ENCODE peak calls at places on chromosomes 7 and 10, in eight cellular contexts. C is colonic mucosa; K is effector memory CD8-positive, alpha-beta T cell; M is SK-MEL-5; I is glutamatergic neuron; R is stomach; G is dermis microvascular lymphatic vessel endothelial cell; P is astrocyte. N is an unnamed sample.

GRCh38 chr7:159038066-159038465 is 106.6 kb downstream of the VIPR2 start:
- DNase-seq in C (no peak), K (no peak), M (no peak), I (peak), R (no peak), G (no peak), P (no peak), N (peak)

GRCh38 chr7:97480700-97481410 is 251.0 kb upstream of the TAC1 start:
- DNase-seq in C (no peak), K (no peak), M (peak), I (peak), R (no peak), G (no peak), P (no peak), N (no peak)

GRCh38 chr10:69311309-69311708 is 33.0 kb downstream of the HK1 start:
- DNase-seq in C (no peak), K (no peak), M (no peak), I (no peak), R (no peak), G (no peak), P (no peak), N (no peak)

GRCh38 chr7:155785536-155785935 is 26.7 kb downstream of the SHH start:
- DNase-seq in C (no peak), K (no peak), M (peak), I (no peak), R (no peak), G (peak), P (peak), N (peak)

GRCh38 chr7:93515144-93515543 is 59.4 kb downstream of the CALCR start:
- DNase-seq in C (no peak), K (no peak), M (peak), I (no peak), R (no peak), G (no peak), P (peak), N (no peak)

GRCh38 chr7:142385528-142386340 is 127.9 kb upstream of the PRSS58 start:
- DNase-seq in C (peak), K (no peak), M (peak), I (peak), R (no peak), G (peak), P (peak), N (no peak)

GRCh38 chr7:35386816-35387429 is 133.0 kb upstream of the TBX20 start:
- DNase-seq in C (no peak), K (no peak), M (no peak), I (no peak), R (no peak), G (no peak), P (no peak), N (no peak)

GRCh38 chr7:44368885-44369284 is 43.5 kb upstream of the CAMK2B start:
- DNase-seq in C (no peak), K (no peak), M (no peak), I (no peak), R (no peak), G (no peak), P (no peak), N (no peak)

GRCh38 chr10:43256531-43257209 is 10.2 kb downstream of the RASGEF1A start:
- DNase-seq in C (no peak), K (no peak), M (no peak), I (no peak), R (no peak), G (no peak), P (no peak), N (no peak)

GRCh38 chr7:44184221-44184873 is 4.9 kb downstream of the GCK start:
- DNase-seq in C (no peak), K (no peak), M (no peak), I (no peak), R (no peak), G (no peak), P (peak), N (no peak)

GRCh38 chr10:48792687-48793096 is 108.0 kb downstream of the WDFY4 start:
- DNase-seq in C (no peak), K (no peak), M (no peak), I (no peak), R (no peak), G (no peak), P (peak), N (no peak)

GRCh38 chr10:7763929-7764328 is 23.9 kb downstream of the KIN start:
- DNase-seq in C (no peak), K (no peak), M (peak), I (no peak), R (no peak), G (no peak), P (peak), N (no peak)

GRCh38 chr10:27504897-27505457 is 873 bp downstream of the RAB18 start:
- DNase-seq in C (no peak), K (no peak), M (peak), I (no peak), R (no peak), G (no peak), P (peak), N (no peak)

GRCh38 chr7:134246347-134246746 is 70.4 kb downstream of the SLC35B4 start:
- DNase-seq in C (no peak), K (no peak), M (no peak), I (no peak), R (no peak), G (no peak), P (no peak), N (no peak)

GRCh38 chr10:103576862-103577261 is 83.4 kb downstream of the NEURL1 start:
- DNase-seq in C (no peak), K (no peak), M (no peak), I (no peak), R (peak), G (no peak), P (no peak), N (no peak)

N was measured in sigmoid colon.